ENCODE peak calls at places on chromosomes 2 and 18, in seven cellular contexts. J is IMR-90, S is H9, N is mesendoderm, G is H1, I is neuronal stem cell, Q is trophoblast cell. O is an unnamed sample.

GRCh38 chr2:66405473-66405872 is 29.5 kb upstream of the MEIS1 start:
- DNase-seq in J (no peak), S (no peak), N (no peak), G (no peak), I (no peak), Q (no peak), O (no peak)

GRCh38 chr2:171668111-171668600 is 19.1 kb upstream of the DYNC1I2 start:
- DNase-seq in J (no peak), S (no peak), N (no peak), G (no peak), I (no peak), Q (no peak), O (no peak)

GRCh38 chr2:155733091-155733870 is 599.2 kb downstream of the NR4A2 start:
- DNase-seq in J (no peak), S (no peak), N (no peak), G (no peak), I (no peak), Q (no peak), O (no peak)

GRCh38 chr2:238235331-238235732 is 4.5 kb downstream of the HES6 start:
- DNase-seq in J (peak), S (no peak), N (no peak), G (no peak), I (no peak), Q (peak), O (peak)

GRCh38 chr2:217076651-217077232 is 216.9 kb upstream of the TNP1 start:
- DNase-seq in J (no peak), S (no peak), N (no peak), G (no peak), I (no peak), Q (no peak), O (no peak)

GRCh38 chr2:39546409-39546808 is 109.3 kb upstream of the MAP4K3 start:
- DNase-seq in J (no peak), S (no peak), N (no peak), G (no peak), I (no peak), Q (no peak), O (no peak)

GRCh38 chr2:61439241-61440002 is 31.5 kb downstream of the USP34 start:
- DNase-seq in J (no peak), S (no peak), N (no peak), G (no peak), I (no peak), Q (peak), O (no peak)

GRCh38 chr2:31083204-31083993 is 54.8 kb downstream of the GALNT14 start:
- DNase-seq in J (no peak), S (no peak), N (no peak), G (no peak), I (no peak), Q (no peak), O (no peak)

GRCh38 chr18:26909599-26910290 is 44.2 kb upstream of the AQP4 start:
- DNase-seq in J (no peak), S (peak), N (peak), G (no peak), I (no peak), Q (peak), O (no peak)

GRCh38 chr2:127626917-127627739 is 18.8 kb upstream of the GPR17 start:
- DNase-seq in J (no peak), S (no peak), N (no peak), G (no peak), I (no peak), Q (no peak), O (no peak)
- H3K18ac ChIP-seq in J (no peak), S (no peak), N (no peak), G (no peak), I (peak), Q (no peak), O (no peak)

GRCh38 chr2:68971591-68972231 is 2.7 kb upstream of the GKN1 start:
- DNase-seq in J (peak), S (no peak), N (peak), G (no peak), I (no peak), Q (peak), O (peak)
- H3K18ac ChIP-seq in J (peak), S (no peak), N (no peak), G (no peak), I (no peak), Q (no peak), O (no peak)

GRCh38 chr2:42094114-42094513 is 46.3 kb downstream of the PKDCC start:
- DNase-seq in J (no peak), S (no peak), N (no peak), G (no peak), I (no peak), Q (no peak), O (no peak)
- H3K18ac ChIP-seq in J (no peak), S (no peak), N (no peak), G (no peak), I (no peak), Q (no peak), O (no peak)

DNA sequence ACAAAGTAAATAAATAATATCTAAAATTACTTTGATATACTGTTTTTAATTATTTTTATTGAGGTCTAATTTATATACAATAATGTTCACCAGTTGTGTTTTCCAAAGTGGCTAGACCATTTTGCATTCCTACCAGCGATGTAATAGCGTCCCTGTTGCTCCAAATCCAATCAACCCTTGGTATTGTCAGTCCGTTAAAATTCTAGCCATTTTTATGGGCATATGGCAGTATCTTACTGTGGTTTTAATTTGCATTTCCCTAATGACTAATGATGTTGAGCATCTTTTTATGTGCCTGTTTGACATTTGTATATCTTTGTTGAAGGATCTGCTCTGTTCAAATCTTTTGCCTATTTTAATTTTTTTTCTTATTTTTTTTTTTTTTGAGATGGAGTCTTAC is 185.0 kb downstream of the PRPF40A start:
- DNase-seq in J (no peak), S (no peak), N (no peak), G (no peak), I (no peak), Q (no peak), O (peak)
- H3K18ac ChIP-seq in J (no peak), S (no peak), N (no peak), G (no peak), I (no peak), Q (no peak), O (no peak)

DNA sequence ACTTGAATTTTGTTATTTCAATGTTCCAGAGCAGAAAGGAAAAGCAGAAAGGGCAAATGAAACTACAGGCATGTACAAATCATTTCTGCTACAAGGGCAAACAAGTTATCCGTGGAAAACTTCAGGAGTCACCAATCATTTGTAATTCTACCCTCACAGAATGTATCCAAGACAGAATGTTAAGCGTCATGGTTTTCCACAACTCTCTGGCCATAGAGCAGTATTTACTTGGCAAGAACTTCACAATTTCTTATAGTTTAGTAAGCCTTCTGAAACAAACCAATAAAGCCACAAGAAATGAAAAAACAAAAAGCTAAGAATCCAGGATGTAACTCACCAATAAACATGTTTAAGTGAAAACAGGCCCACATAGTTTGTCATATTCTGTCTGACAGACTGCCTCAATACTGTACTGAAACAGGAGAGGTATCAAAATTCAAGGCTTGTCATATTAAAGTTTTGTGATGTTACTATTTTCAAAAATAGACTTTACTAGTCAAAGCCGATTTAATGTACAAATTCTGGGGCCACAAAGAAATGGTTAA is 70.2 kb downstream of the LNPK start:
- DNase-seq in J (peak), S (no peak), N (no peak), G (no peak), I (no peak), Q (no peak), O (no peak)
- H3K18ac ChIP-seq in J (no peak), S (no peak), N (no peak), G (no peak), I (no peak), Q (no peak), O (no peak)

DNA sequence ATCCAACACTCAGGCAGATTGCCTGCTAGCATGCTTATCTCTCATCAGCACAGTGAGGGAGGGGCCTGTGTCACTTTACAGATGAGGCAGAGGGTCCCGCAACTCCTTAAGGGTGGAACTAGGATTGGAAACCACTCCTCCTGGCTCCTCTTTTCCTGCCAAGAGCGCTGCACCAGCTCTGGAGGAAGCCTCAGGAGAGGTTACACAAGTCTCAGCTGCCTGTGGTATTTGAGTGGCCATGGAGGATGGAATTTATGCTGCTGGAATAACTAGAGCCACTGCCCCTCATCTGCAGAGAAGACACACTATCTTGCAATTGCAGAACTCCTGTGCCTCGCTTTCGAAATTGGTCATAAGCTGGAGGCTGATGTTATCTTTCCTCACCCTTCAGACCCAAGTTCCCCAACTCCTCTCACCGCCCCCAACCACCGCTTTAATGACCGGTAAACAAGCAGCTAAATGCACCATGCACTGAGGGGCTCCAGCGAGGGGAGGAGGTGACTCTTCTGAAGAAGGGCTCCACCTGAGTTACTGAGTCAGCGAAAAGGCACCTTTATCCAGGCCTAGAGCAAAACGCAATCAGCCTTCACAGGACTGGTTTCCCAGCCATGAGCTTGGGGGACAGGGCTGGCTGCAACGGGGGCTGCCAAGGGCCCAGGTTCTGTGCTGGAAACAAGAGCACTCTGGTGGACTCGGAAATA is 245.8 kb downstream of the SOX11 start:
- DNase-seq in J (no peak), S (peak), N (peak), G (no peak), I (no peak), Q (peak), O (no peak)
- H3K18ac ChIP-seq in J (no peak), S (peak), N (no peak), G (peak), I (peak), Q (peak), O (no peak)

DNA sequence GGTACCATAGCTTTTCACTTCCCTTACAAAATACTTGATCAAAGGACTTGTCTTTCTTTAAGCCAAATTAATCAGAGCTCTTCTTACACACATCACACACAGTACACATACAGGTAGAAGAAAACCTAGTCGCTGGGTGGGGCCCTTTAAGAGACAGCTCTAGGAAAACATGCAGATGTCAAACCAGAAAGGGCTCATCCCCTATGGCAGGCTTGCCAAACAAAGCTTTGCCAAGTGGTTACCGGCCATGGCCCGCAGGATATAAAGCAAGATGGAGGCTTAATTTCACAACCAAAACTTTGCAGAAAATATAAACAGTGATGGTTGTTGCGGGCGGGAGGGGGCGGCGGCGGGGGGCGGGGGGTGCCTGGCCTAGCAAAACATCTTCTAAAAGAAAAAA is 2156.0 kb upstream of the PIK3C3 start:
- DNase-seq in J (no peak), S (no peak), N (peak), G (no peak), I (no peak), Q (peak), O (peak)
- H3K18ac ChIP-seq in J (no peak), S (no peak), N (peak), G (no peak), I (no peak), Q (no peak), O (no peak)

GRCh38 chr2:160379399-160379798 is 114.2 kb downstream of the RBMS1 start:
- DNase-seq in J (peak), S (no peak), N (no peak), G (no peak), I (no peak), Q (peak), O (peak)

GRCh38 chr2:160384791-160385190 is 108.8 kb downstream of the RBMS1 start:
- DNase-seq in J (no peak), S (no peak), N (no peak), G (no peak), I (no peak), Q (no peak), O (no peak)

GRCh38 chr2:160380613-160381012 is 113.0 kb downstream of the RBMS1 start:
- DNase-seq in J (no peak), S (no peak), N (no peak), G (no peak), I (no peak), Q (no peak), O (no peak)

GRCh38 chr2:160380000-160380570 is 113.5 kb downstream of the RBMS1 start:
- DNase-seq in J (no peak), S (no peak), N (no peak), G (no peak), I (no peak), Q (no peak), O (no peak)

DNA sequence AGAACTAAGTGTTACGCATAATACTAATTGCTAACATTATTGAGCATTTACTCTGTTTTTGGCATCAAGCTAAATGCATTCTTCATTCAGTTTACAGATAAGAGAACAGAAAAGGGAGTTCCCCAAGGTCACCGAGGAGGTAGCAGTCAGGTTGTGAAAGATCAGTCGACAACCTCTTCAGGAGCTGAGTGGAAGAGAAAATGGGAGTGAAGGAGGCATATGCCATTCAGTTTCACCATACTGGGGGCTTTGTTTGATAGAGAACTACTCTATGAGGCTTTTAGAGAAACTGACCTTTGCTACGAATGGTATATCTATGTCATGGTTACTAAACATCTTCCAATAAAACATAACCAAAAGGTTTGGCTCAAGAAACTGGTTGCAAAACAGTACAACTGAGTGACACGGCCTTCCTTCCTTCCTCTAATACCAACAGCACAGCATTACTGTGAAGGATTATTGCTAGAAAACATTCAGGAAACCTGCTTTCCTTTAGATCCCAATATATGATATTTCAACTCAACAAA is 112.1 kb downstream of the RBMS1 start:
- DNase-seq in J (peak), S (no peak), N (no peak), G (no peak), I (no peak), Q (peak), O (no peak)
- H3K18ac ChIP-seq in J (peak), S (no peak), N (no peak), G (no peak), I (no peak), Q (no peak), O (no peak)

GRCh38 chr18:77967791-77968190 is 718.1 kb downstream of the GALR1 start:
- DNase-seq in J (no peak), S (no peak), N (no peak), G (no peak), I (no peak), Q (no peak), O (no peak)
- H3K18ac ChIP-seq in J (no peak), S (no peak), N (no peak), G (no peak), I (no peak), Q (no peak), O (no peak)

O was measured in mesenchymal stem cell.